ENCODE peak calls at places on chromosomes 13 and 19, in ten cellular contexts. K, E, N, B, Q, J, X, D, Y and P are unnamed samples.

GRCh38 chr19:51971624-51972023 is 15.0 kb downstream of the ZNF350 start:
- DNase-seq in K (peak), E (no peak), N (peak), B (no peak), Q (no peak), J (no peak), X (peak), D (peak), Y (no peak), P (peak)

GRCh38 chr13:77779461-77780272 is 82.2 kb downstream of the SLAIN1 start:
- DNase-seq in K (peak), E (no peak), N (peak), B (peak), Q (peak), J (peak), X (peak), D (peak), Y (peak), P (peak)

GRCh38 chr13:80022146-80022545 is 318.8 kb downstream of the SPRY2 start:
- DNase-seq in K (no peak), E (no peak), N (no peak), B (peak), Q (no peak), J (no peak), X (no peak), D (no peak), Y (no peak), P (no peak)

GRCh38 chr19:543912-544608 is at the start of gene GZMM:
- DNase-seq in K (no peak), E (peak), N (no peak), B (no peak), Q (no peak), J (no peak), X (peak), D (no peak), Y (no peak), P (no peak)

GRCh38 chr19:44607049-44607448 is 6.3 kb upstream of the IGSF23 start:
- DNase-seq in K (peak), E (no peak), N (peak), B (peak), Q (no peak), J (peak), X (peak), D (peak), Y (no peak), P (peak)

GRCh38 chr13:97142452-97142851 is 79.7 kb upstream of the MBNL2 start:
- DNase-seq in K (no peak), E (no peak), N (no peak), B (peak), Q (no peak), J (no peak), X (peak), D (peak), Y (no peak), P (peak)

GRCh38 chr19:28710278-28710677 is 502.7 kb downstream of the UQCRFS1 start:
- DNase-seq in K (peak), E (no peak), N (peak), B (no peak), Q (no peak), J (peak), X (peak), D (peak), Y (peak), P (peak)

GRCh38 chr13:85661639-85662038 is 137.6 kb downstream of the SLITRK6 start:
- DNase-seq in K (no peak), E (no peak), N (no peak), B (no peak), Q (no peak), J (no peak), X (no peak), D (no peak), Y (no peak), P (no peak)

GRCh38 chr19:15074371-15074770 is 7.6 kb upstream of the OR1I1 start:
- DNase-seq in K (no peak), E (no peak), N (no peak), B (no peak), Q (no peak), J (no peak), X (no peak), D (no peak), Y (no peak), P (no peak)

GRCh38 chr13:98746968-98747367 is 5.5 kb downstream of the SLC15A1 start:
- DNase-seq in K (no peak), E (no peak), N (no peak), B (peak), Q (no peak), J (peak), X (no peak), D (no peak), Y (no peak), P (peak)

GRCh38 chr19:39212377-39212742 is 8.3 kb upstream of the SYCN start:
- DNase-seq in K (peak), E (peak), N (no peak), B (peak), Q (no peak), J (no peak), X (peak), D (no peak), Y (no peak), P (no peak)

GRCh38 chr19:12884926-12885748 is 1.9 kb downstream of the KLF1 start:
- DNase-seq in K (peak), E (peak), N (peak), B (peak), Q (peak), J (peak), X (peak), D (peak), Y (peak), P (peak)

GRCh38 chr19:21308778-21309177 is 20.4 kb downstream of the ZNF708 start:
- DNase-seq in K (no peak), E (no peak), N (no peak), B (no peak), Q (no peak), J (no peak), X (no peak), D (no peak), Y (no peak), P (no peak)

GRCh38 chr19:3767050-3767449 is 4.6 kb downstream of the MRPL54 start:
- DNase-seq in K (no peak), E (no peak), N (no peak), B (no peak), Q (no peak), J (no peak), X (no peak), D (no peak), Y (no peak), P (no peak)

GRCh38 chr19:10858204-10858828 is 10.1 kb downstream of the C19orf38 start:
- DNase-seq in K (peak), E (peak), N (no peak), B (no peak), Q (no peak), J (no peak), X (no peak), D (peak), Y (no peak), P (no peak)

GRCh38 chr13:97225533-97225932 is 3.4 kb downstream of the MBNL2 start:
- DNase-seq in K (no peak), E (no peak), N (no peak), B (no peak), Q (no peak), J (no peak), X (no peak), D (peak), Y (no peak), P (no peak)

GRCh38 chr19:16969127-16969526 is 57.5 kb downstream of the CPAMD8 start:
- DNase-seq in K (no peak), E (no peak), N (no peak), B (peak), Q (no peak), J (peak), X (no peak), D (no peak), Y (no peak), P (peak)

GRCh38 chr19:3818479-3818878 is 32.3 kb upstream of the MATK start:
- DNase-seq in K (peak), E (no peak), N (peak), B (peak), Q (no peak), J (peak), X (no peak), D (peak), Y (no peak), P (no peak)

GRCh38 chr13:114174529-114174941 is 4.5 kb upstream of the CFAP97D2 start:
- DNase-seq in K (peak), E (no peak), N (peak), B (peak), Q (no peak), J (no peak), X (no peak), D (peak), Y (no peak), P (peak)

GRCh38 chr13:112756967-112757758 is 67.3 kb downstream of the ATP11A start:
- DNase-seq in K (no peak), E (no peak), N (no peak), B (no peak), Q (no peak), J (no peak), X (no peak), D (no peak), Y (no peak), P (no peak)

GRCh38 chr13:84500016-84500415 is 617.7 kb upstream of the SLITRK1 start:
- DNase-seq in K (peak), E (no peak), N (peak), B (no peak), Q (no peak), J (no peak), X (no peak), D (no peak), Y (no peak), P (peak)

GRCh38 chr13:59447031-59447430 is 716.7 kb downstream of the DIAPH3 start:
- DNase-seq in K (no peak), E (no peak), N (no peak), B (no peak), Q (no peak), J (no peak), X (no peak), D (peak), Y (no peak), P (no peak)

GRCh38 chr13:85197431-85197830 is 601.8 kb downstream of the SLITRK6 start:
- DNase-seq in K (no peak), E (no peak), N (no peak), B (no peak), Q (no peak), J (no peak), X (no peak), D (peak), Y (no peak), P (no peak)

GRCh38 chr19:39253374-39254149 is 4.9 kb upstream of the IFNL4 start:
- DNase-seq in K (no peak), E (no peak), N (no peak), B (no peak), Q (no peak), J (no peak), X (no peak), D (no peak), Y (no peak), P (no peak)

GRCh38 chr13:39531646-39532045 is 71.3 kb downstream of the LHFPL6 start:
- DNase-seq in K (peak), E (no peak), N (peak), B (no peak), Q (no peak), J (peak), X (no peak), D (no peak), Y (no peak), P (peak)

GRCh38 chr13:50720856-50721663 is 122.4 kb downstream of the DLEU7 start:
- DNase-seq in K (no peak), E (no peak), N (no peak), B (no peak), Q (no peak), J (peak), X (peak), D (no peak), Y (no peak), P (no peak)

GRCh38 chr13:47146136-47146535 is 249.3 kb upstream of the HTR2A start:
- DNase-seq in K (peak), E (no peak), N (peak), B (no peak), Q (no peak), J (peak), X (no peak), D (no peak), Y (no peak), P (peak)

GRCh38 chr19:41350735-41351338 is 2.9 kb downstream of the TGFB1 start:
- DNase-seq in K (peak), E (no peak), N (peak), B (no peak), Q (no peak), J (no peak), X (no peak), D (peak), Y (no peak), P (no peak)

GRCh38 chr19:41698746-41699230 is 9.6 kb upstream of the CEACAM5 start:
- DNase-seq in K (no peak), E (no peak), N (no peak), B (no peak), Q (no peak), J (no peak), X (peak), D (no peak), Y (no peak), P (no peak)

GRCh38 chr19:17333611-17334413 is 843 bp downstream of the ANO8 start:
- DNase-seq in K (peak), E (peak), N (peak), B (peak), Q (peak), J (peak), X (peak), D (no peak), Y (no peak), P (peak)

GRCh38 chr19:13689050-13689449 is 75.3 kb upstream of the MRI1 start:
- DNase-seq in K (peak), E (no peak), N (peak), B (peak), Q (no peak), J (no peak), X (peak), D (peak), Y (no peak), P (peak)

GRCh38 chr19:39362682-39363657 is 20.7 kb downstream of the SAMD4B start:
- DNase-seq in K (peak), E (no peak), N (peak), B (peak), Q (no peak), J (peak), X (no peak), D (peak), Y (no peak), P (peak)

GRCh38 chr13:32195713-32196112 is 119.5 kb downstream of the ZAR1L start:
- DNase-seq in K (peak), E (no peak), N (no peak), B (peak), Q (no peak), J (no peak), X (no peak), D (no peak), Y (no peak), P (no peak)

DNA sequence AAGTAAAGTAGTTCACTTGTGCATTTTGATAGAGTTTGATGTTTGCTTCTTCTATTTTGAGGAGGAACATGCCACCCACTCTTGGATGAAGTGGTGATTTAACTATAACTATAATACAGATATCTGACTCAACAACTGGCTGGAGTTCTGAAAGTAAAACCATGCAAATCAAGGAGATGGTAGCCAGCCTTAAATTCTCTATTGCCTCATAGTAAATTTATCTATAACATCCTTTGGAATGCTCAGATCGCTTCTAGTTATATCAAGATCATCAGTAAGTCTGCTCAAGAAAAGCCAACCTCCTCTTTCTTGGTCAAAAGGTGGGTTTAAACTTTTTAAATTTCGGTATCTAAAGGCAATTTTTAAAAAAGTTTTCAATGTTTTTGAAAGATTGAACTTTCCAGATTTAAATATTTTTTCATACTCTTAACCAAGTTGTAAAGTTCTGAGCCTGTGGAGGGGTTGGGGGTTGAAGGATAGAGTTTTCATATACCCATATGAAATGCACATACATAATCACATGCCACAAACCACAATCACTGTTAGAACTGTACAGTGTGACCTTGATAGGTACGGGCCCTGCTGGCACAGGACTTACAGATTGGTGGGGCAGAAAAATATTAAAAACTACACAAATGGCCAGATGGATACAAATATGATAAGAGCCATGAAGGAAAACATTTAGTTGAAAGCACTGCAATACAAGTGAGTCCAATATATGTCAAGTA is 90.4 kb upstream of the RFC3 start:
- DNase-seq in K (peak), E (no peak), N (no peak), B (no peak), Q (no peak), J (no peak), X (no peak), D (no peak), Y (no peak), P (no peak)
- H3K4me3 ChIP-seq in K (no peak), E (no peak), N (no peak), B (no peak), Q (no peak), J (no peak), X (no peak), D (no peak), Y (no peak), P (no peak)

DNA sequence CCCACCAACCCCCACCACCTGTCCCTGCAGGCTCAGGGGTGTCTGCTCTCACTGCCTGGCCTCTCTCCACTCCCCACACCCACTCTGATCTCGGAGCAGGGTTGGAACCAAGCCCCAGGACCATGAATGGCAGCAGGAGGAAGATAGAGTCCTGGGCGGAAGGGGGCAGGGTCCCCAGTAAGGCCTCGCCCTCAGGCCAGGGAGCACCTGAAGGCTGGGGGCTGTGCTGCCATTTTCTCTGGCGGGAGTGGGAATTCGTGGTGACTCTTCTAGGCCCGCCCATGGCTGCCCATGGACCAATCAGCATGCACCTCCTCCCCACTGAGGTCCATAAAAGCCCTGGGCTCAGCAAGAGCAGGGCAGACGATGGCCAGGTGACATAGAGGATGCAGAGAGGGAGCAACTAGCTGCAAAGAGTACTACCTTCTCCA is 25.0 kb downstream of the KBTBD6 start:
- DNase-seq in K (no peak), E (no peak), N (no peak), B (no peak), Q (no peak), J (no peak), X (no peak), D (no peak), Y (no peak), P (no peak)
- H3K4me3 ChIP-seq in K (no peak), E (no peak), N (no peak), B (no peak), Q (no peak), J (no peak), X (no peak), D (no peak), Y (no peak), P (no peak)

GRCh38 chr19:5612891-5613290 is 9.7 kb downstream of the SAFB2 start:
- DNase-seq in K (no peak), E (no peak), N (no peak), B (no peak), Q (no peak), J (no peak), X (no peak), D (no peak), Y (no peak), P (no peak)
- H3K4me3 ChIP-seq in K (no peak), E (no peak), N (no peak), B (no peak), Q (no peak), J (no peak), X (no peak), D (no peak), Y (no peak), P (no peak)

DNA sequence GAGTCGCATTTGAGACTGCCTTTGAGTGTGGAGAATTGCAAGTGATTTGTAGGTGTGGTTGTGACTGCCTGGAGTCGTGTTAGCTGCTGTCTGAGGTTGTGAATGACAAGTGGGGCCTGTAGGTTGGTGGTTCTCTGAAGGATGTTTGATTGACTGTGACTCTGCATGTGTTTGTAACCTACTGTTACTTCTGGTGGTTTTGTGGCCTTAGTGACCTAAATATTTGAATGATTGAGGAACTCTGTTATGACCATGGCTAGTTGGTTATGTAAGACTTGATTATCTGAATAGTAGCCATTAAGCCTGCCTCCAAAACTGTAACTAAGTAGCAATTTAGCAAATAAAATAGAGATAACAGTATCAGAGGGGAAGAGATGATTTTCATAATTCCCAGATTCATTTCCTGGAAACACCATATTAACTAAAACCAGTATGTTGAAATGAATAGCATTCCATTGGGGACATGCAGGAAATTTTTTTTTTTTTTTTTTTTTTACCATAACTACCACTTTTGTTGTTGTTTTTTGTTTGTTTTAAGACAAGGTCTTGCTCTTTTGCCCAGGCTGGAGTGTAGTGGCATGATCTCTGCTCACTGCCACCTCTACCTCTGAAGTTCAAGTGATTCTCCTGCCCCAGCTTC is 846 bp downstream of the ZNF382 start:
- DNase-seq in K (no peak), E (no peak), N (no peak), B (no peak), Q (no peak), J (no peak), X (no peak), D (peak), Y (no peak), P (no peak)
- H3K4me3 ChIP-seq in K (peak), E (peak), N (peak), B (peak), Q (peak), J (peak), X (no peak), D (peak), Y (peak), P (peak)

DNA sequence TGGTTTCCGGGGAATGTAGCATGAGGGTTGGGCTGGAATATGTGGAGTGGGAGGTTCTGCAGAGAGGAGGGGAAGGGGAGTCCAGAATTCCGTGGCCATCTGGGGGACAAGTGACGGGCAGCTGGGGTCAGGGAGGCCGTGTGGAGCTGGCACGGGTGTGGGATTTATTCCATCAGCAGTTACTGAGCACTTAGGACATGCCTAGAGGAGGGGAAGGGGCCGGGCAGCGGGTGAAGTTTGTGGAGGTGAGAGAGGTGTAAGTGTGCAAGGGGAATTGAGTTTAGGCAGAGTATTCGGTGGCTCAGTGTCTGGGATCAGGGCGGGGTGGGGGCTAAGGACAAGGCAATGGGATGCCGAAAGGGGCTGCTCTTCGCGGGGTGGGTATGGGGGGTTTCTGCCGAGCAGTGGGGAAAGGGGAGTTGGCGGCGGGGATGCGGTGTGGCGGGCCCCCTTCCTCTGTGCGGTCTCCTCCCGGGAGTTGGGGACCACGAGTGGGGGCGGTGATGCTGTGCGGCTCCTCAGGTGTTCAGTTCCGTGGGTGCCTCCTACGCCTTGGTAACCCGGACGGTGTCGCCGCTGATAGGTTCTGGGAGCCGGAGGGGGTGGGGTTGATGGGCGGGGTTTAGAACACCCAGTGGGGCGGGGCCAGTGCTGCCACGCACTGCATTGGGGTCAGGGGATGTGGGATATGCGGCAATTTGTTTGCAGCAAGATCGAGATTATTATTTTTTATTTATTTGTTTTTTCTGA is 5.4 kb downstream of the CCDC61 start:
- DNase-seq in K (no peak), E (peak), N (no peak), B (no peak), Q (peak), J (peak), X (peak), D (no peak), Y (no peak), P (no peak)
- H3K4me3 ChIP-seq in K (peak), E (no peak), N (no peak), B (peak), Q (no peak), J (peak), X (no peak), D (peak), Y (peak), P (peak)